ENCODE peak calls at places on chromosomes 13 and 19, in eight cellular contexts. U is uterus, Q is testis, N is body of pancreas, O is lower leg skin, K is K562, L is A549, D is right lobe of liver. E is an unnamed sample.

GRCh38 chr13:33644607-33645543 is 173.1 kb upstream of the RFC3 start:
- DNase-seq in U (peak; percentile 50), Q (no peak), N (no peak), O (no peak), K (no peak), L (no peak), D (no peak), E (no peak)

GRCh38 chr19:30402790-30403189 is 30.6 kb downstream of the ZNF536 start:
- DNase-seq in U (no peak), Q (no peak), N (no peak), O (no peak), K (no peak), L (no peak), D (no peak), E (no peak)

GRCh38 chr13:80363890-80364503 is 23.1 kb upstream of the SPRY2 start:
- DNase-seq in U (no peak), Q (no peak), N (no peak), O (no peak), K (peak; percentile 21), L (peak; percentile 15), D (no peak), E (no peak)

GRCh38 chr13:19634129-19634740 is 776 bp downstream of the MPHOSPH8 start:
- DNase-seq in U (no peak), Q (peak; percentile 62), N (peak; percentile 30), O (peak; percentile 20), K (no peak), L (peak; percentile 7), D (no peak), E (no peak)

GRCh38 chr13:79645569-79645968 is 164.6 kb downstream of the NDFIP2 start:
- DNase-seq in U (no peak), Q (no peak), N (no peak), O (no peak), K (no peak), L (no peak), D (no peak), E (no peak)

GRCh38 chr19:29704562-29705558 is 10.2 kb downstream of the C19orf12 start:
- DNase-seq in U (no peak), Q (no peak), N (no peak), O (no peak), K (no peak), L (no peak), D (no peak), E (no peak)

GRCh38 chr19:39858541-39858940 is 12.4 kb upstream of the FBL start:
- DNase-seq in U (no peak), Q (peak; percentile 65), N (no peak), O (no peak), K (peak; percentile 71), L (peak; percentile 65), D (no peak), E (no peak)

GRCh38 chr13:77239312-77239711 is 87.6 kb downstream of the MYCBP2 start:
- DNase-seq in U (no peak), Q (no peak), N (no peak), O (no peak), K (no peak), L (no peak), D (no peak), E (no peak)

GRCh38 chr13:76715621-76716020 is 170.6 kb downstream of the KCTD12 start:
- DNase-seq in U (no peak), Q (no peak), N (no peak), O (no peak), K (no peak), L (no peak), D (no peak), E (no peak)

GRCh38 chr13:112849500-112849899 is 119.5 kb upstream of the MCF2L start:
- DNase-seq in U (no peak), Q (no peak), N (peak; percentile 28), O (no peak), K (no peak), L (no peak), D (no peak), E (no peak)

DNA sequence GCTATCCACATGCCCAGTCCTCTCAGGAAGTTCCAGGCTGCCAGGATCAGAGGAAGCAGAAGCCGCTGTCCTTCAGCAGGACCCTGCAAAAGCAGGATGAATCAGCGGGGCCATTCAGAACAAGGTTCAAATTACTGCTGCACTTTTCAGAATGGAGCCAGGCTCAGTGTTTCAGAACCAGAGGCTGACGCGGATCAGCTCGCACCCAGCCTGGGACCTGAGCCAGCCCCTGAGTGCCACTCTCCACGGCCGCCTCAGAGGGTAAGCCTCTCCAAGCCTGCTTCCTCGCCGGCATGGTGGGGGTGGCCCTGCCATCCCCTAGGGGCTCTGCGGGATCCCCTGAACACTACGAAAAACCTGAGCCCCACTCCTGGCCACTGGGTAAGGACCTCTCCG is 24.7 kb downstream of the RASA3 start:
- DNase-seq in U (peak; percentile 13), Q (no peak), N (no peak), O (no peak), K (no peak), L (no peak), D (peak; percentile 9), E (peak; percentile 36)
- TF ChIP-seq POLR2A in U (no peak), Q (no peak), N (no peak), O (no peak), K (no peak), L (no peak), D (no peak), E (no peak)

GRCh38 chr19:18904334-18905057 is 8.5 kb upstream of the CERS1 start:
- DNase-seq in U (no peak), Q (no peak), N (no peak), O (no peak), K (no peak), L (no peak), D (no peak), E (no peak)

GRCh38 chr19:18905520-18906236 is 9.7 kb upstream of the CERS1 start:
- DNase-seq in U (no peak), Q (peak; percentile 64), N (no peak), O (no peak), K (no peak), L (no peak), D (no peak), E (no peak)

GRCh38 chr19:18908917-18909619 is 10.1 kb downstream of the COPE start:
- DNase-seq in U (no peak), Q (no peak), N (no peak), O (no peak), K (no peak), L (no peak), D (no peak), E (no peak)

GRCh38 chr19:18905058-18905456 is 9.1 kb upstream of the CERS1 start:
- DNase-seq in U (no peak), Q (no peak), N (no peak), O (no peak), K (no peak), L (no peak), D (no peak), E (no peak)

DNA sequence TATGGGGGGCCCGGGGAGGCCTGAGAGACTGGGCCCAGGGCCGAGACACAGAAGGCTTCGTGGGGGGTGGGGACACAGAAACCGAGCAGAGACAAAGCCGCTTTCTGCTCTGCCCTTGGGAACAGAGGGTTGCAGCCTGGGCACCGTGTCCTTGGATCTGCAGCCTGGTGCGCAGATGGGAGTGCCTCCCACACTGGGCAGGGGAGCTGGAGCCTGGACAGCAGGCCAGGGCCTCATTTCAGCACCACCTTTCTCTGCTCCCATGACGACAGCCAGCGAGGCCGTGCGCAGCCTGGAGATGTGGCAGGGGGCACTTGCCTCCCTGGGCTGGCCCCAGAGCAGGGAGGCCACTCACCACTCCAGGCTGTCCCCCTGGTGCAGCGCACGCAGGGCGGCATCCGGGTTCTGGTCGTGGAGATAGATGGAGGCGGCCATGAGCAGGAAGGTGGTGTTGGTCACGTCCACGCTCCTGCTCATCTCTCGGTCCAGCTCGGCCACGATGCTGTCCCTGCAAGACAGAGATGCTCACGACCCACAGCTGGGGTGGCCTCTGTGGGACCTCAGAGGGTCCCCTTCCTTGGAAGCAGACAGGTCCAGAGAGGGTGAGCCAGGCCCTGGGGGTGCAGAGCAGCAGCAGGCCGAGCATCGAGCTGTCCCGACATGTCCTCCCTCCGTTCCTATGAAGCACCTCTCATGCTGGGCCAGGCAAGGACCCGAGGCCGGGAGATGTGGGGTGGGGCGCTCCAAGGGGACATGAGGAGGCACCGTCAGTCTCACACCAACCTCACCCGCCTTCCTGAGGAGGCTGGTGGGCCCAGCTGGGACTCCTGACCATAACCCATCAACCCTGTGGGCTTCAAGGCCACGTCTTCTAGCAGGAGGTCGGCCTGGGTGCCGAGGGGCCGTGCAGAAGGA is 10.9 kb upstream of the CERS1 start:
- DNase-seq in U (no peak), Q (peak; percentile 94), N (no peak), O (no peak), K (no peak), L (no peak), D (no peak), E (no peak)
- TF ChIP-seq CTCF in U (no peak), Q (no peak), N (no peak), O (no peak), K (no peak), L (no peak), D (no peak), E (no peak)

DNA sequence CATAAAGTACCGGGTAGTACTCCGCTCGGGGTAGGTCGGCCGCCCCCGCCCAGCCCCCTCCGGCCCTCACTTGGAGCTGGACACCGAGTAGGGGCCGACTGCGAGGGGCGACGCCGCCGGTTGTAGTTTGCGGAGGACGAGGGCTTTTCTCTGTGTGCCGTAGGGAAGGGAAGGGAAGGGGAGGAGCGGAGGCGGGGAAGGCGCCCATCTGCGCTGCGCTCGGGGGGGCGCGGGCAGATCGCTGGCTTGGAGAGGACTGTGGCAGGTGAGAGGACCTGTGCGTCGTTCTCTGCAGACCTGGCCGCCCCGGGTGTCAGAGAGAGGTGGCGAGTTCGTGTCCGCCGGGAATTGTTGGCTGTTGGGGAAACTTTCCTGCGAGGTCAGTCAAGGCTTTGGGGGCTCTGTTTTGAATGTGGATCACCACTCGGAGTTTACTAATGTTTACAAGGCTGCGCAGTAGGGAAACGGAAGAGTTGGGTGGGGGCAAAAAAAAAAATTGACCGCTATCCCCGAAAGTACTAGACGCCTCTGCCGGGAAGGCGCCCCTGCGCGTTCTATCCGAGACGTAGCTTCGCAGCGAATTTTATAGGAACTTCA is 1.4 kb downstream of the ING1 start:
- DNase-seq in U (peak; percentile 68), Q (peak; percentile 57), N (peak; percentile 65), O (peak; percentile 67), K (no peak), L (no peak), D (peak; percentile 68), E (peak; percentile 61)
- TF ChIP-seq POLR2A in U (peak; percentile 100), Q (peak; percentile 99), N (peak; percentile 100), O (no peak), K (peak; percentile 99), L (peak; percentile 99), D (peak; percentile 100), E (peak; percentile 100)

DNA sequence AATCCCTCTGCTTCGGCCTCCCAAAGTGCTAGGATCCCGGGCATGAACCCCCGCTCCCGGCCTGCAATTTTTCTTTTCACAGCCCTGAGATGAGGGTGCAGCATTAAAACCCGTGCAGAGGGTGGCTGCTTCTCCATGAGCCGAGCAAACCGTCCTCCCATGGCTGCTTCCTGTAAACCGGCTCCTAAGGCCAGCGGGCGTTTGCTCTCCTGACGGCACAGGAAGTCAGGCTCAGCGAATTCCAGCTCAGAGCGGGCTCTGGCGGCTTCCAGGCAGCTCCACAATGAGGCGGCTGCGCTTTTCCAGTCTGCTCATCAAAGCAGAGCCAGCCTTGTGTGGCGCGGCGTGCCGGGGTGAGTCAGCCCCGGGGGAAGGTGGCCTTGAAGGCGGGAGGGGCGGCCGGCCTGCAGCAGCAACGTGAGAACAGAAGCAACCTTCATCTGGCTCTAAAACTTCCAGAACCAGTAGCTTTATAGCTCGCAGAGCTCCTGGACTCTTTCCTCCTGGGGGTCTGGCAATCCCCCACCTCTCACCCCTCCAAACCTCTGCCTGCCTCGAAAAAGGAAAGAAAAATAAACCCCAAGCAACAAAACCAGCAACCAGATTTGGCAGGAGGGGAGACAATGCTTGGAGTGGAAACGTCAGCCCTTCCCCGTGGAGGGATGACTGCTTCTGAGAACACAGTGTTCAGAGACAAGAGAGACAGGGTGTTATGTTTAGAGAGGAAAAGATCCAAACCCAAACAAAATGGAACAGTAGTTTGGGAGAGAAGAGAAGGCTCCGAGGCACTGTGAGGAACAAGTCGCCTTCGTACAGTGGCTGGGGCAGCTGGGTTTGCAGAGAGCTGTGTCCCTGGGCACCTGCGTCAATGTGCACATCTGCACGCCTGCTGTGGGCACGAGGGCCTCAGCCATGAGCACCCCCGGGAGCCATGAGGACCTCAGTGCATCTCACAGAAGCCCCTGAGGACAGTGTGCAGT is 67.8 kb downstream of the GADD45B start:
- DNase-seq in U (peak; percentile 91), Q (peak; percentile 94), N (peak; percentile 96), O (peak; percentile 91), K (peak; percentile 68), L (peak; percentile 93), D (peak; percentile 92), E (peak; percentile 93)
- TF ChIP-seq CTCF in U (peak; percentile 42), Q (no peak), N (peak; percentile 48), O (peak; percentile 12), K (peak; percentile 38), L (no peak), D (peak; percentile 15), E (no peak)